ENCODE peak calls at places on chromosomes 1 and 21, in ten cellular contexts. K is stomach; Z is CD4-positive, CD25-positive, alpha-beta regulatory T cell; Y is CD8-positive, alpha-beta memory T cell; C is tibial nerve; V is heart left ventricle; F is A549; L is testis; E is spleen; H is upper lobe of right lung. R is an unnamed sample. For H3K4me1, the result is how much of the 10 kb centered on the place peaks cover.

GRCh38 chr1:47533176-47534039 is 95.6 kb downstream of the FOXD2 start:
- DNase-seq in F (no peak), K (peak), V (peak), Y (no peak), H (peak), E (no peak), C (peak), L (peak), Z (no peak), R (no peak)

GRCh38 chr1:24178404-24178803 is 8.7 kb downstream of the IFNLR1 start:
- DNase-seq in Z (no peak), F (no peak), K (no peak), C (no peak), H (no peak), Y (no peak), V (no peak), L (no peak), E (no peak), R (no peak)

GRCh38 chr1:10755977-10756521 is 40.4 kb downstream of the CASZ1 start:
- DNase-seq in E (peak), C (no peak), Y (peak), F (peak), L (peak), K (peak), H (peak), Z (peak), V (peak), R (peak)

GRCh38 chr1:78054559-78054958 is 8.8 kb downstream of the GIPC2 start:
- DNase-seq in Y (no peak), L (no peak), C (no peak), E (no peak), K (no peak), H (no peak), Z (no peak), V (no peak), F (no peak), R (no peak)

GRCh38 chr1:184329962-184330868 is 56.6 kb upstream of the C1orf21 start:
- DNase-seq in F (no peak), K (no peak), L (no peak), V (no peak), E (no peak), C (peak), H (no peak), Y (no peak), Z (no peak), R (no peak)

GRCh38 chr1:62452951-62453350 is 16.1 kb downstream of the USP1 start:
- DNase-seq in Z (no peak), E (no peak), V (no peak), K (no peak), C (no peak), H (no peak), Y (no peak), L (no peak), F (no peak), R (no peak)

GRCh38 chr1:39103321-39104157 is 77.4 kb downstream of the NDUFS5 start:
- DNase-seq in K (no peak), V (no peak), F (no peak), E (no peak), Y (no peak), L (no peak), C (no peak), Z (no peak), H (no peak), R (no peak)

GRCh38 chr1:218330043-218330623 is 15.0 kb upstream of the TGFB2 start:
- DNase-seq in V (no peak), L (no peak), Y (no peak), K (no peak), F (peak), H (no peak), Z (peak), C (no peak), E (no peak), R (no peak)

GRCh38 chr21:42476493-42477342 is 19.3 kb downstream of the RSPH1 start:
- DNase-seq in Z (no peak), H (no peak), V (no peak), Y (no peak), K (peak), L (no peak), F (no peak), C (no peak), E (no peak), R (no peak)

GRCh38 chr1:217953922-217954321 is 322.8 kb downstream of the SPATA17 start:
- DNase-seq in V (no peak), E (no peak), C (no peak), Y (no peak), L (no peak), H (no peak), F (no peak), Z (no peak), K (no peak), R (no peak)

GRCh38 chr1:63148825-63149645 is 173.3 kb upstream of the FOXD3 start:
- DNase-seq in F (peak), V (no peak), E (no peak), Y (no peak), H (no peak), L (peak), K (peak), Z (no peak), C (peak), R (no peak)

GRCh38 chr1:225418059-225418458 is 9.8 kb downstream of the LBR start:
- DNase-seq in K (no peak), H (no peak), C (no peak), V (no peak), Y (no peak), Z (no peak), E (no peak), F (no peak), L (no peak), R (no peak)

GRCh38 chr1:213661346-213661745 is 326.4 kb upstream of the PROX1 start:
- DNase-seq in L (no peak), C (no peak), F (no peak), H (no peak), E (no peak), Z (no peak), Y (no peak), V (no peak), K (no peak), R (no peak)

DNA sequence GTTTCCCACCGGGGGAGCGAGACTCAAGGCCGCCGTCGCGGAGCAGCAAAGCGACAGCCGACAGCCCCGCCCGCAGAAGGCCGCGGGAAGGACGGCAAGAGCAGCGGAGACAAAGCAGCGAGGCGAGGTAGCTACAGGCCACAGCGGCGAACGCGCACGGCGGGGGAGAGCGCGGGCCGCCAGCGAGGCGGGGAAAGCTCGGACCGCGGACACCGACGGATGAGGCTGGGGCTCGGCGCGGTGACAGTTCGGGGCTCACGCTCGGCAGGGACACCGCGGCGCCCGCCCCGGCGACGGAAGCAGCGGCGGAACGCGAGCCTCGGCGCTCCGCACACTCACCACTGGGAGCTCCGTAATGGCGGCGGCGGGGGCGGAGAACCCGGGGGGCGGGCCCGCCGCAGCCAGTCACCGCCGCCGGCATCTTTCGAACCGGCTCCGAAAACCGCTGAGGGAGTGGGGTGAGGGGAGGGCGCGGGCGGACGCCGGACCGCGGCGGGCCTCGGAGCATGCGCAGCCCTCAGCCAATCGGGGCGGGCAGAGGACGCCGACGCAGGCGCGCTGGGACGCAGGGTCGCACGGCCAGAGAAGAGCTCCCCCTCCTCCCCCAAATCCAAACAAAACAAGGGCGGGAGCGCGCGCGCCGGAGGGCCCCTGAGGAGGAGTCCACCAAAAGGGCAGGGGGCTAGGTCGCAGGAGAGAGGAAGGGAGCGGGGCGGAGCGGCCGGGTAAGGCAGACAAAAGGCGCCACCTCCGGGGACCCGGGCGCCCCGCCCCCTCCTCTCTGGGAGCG is 602 bp downstream of the HP1BP3 start:
- DNase-seq in K (peak), L (peak), Y (peak), C (peak), F (peak), V (peak), Z (peak), E (peak), H (peak), R (peak)
- H3K4me1 ChIP-seq in K (half or more), L (under half), Y (under half), C (under half), F (under half), V (under half), Z (under half), E (under half), H (under half), R (under half)

DNA sequence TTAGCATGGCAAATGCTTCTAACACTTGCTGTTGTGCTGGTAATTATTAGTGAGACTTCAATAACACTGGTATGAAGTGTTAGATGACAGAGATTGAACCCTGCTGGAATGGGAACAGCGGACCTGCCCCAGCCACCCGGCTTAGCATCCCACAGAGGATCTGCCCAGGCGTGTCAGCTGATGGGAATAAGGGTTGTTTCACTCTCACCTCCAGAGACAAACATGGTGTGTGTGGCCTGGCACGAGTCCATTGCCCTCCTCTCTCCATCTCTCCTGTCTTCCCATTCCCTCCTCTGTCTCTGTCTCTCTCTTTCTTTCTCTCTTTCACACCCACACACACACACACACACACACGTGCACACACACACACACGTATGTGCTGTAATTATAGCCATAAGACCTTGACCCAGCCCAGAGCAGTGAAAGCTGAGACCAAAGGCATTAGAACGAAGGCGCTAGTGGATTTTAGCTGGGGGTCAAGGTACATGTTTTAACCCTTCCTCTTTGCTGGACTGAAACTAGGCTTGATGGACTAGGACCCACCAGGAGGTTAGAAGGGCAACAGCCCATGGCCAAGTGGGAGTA is 200.2 kb downstream of the HIVEP3 start:
- DNase-seq in C (no peak), L (no peak), K (no peak), F (no peak), Z (no peak), H (no peak), V (no peak), Y (no peak), E (no peak), R (no peak)
- H3K4me1 ChIP-seq in C (under half), L (under half), K (under half), F (under half), Z (under half), H (under half), V (under half), Y (under half), E (under half), R (under half)

GRCh38 chr1:154833841-154834240 is 36.2 kb downstream of the KCNN3 start:
- DNase-seq in F (no peak), Y (no peak), K (no peak), H (no peak), L (no peak), Z (no peak), V (no peak), E (no peak), C (no peak), R (no peak)
- H3K4me1 ChIP-seq in F (under half), Y (under half), K (under half), H (under half), L (under half), Z (under half), V (under half), E (under half), C (under half), R (under half)

GRCh38 chr1:160167056-160167455 is 15.7 kb downstream of the ATP1A4 start:
- DNase-seq in V (no peak), E (no peak), K (no peak), C (no peak), H (no peak), Z (no peak), F (no peak), Y (no peak), L (no peak), R (no peak)

GRCh38 chr1:160166459-160166858 is 15.1 kb downstream of the ATP1A4 start:
- DNase-seq in K (no peak), L (no peak), Z (no peak), Y (no peak), H (peak), F (no peak), V (no peak), E (no peak), C (no peak), R (no peak)

GRCh38 chr1:160167580-160167979 is 16.2 kb downstream of the ATP1A4 start:
- DNase-seq in H (no peak), C (no peak), Z (no peak), E (no peak), Y (no peak), F (no peak), L (no peak), K (no peak), V (no peak), R (no peak)

GRCh38 chr1:160168609-160169369 is 17.4 kb downstream of the ATP1A4 start:
- DNase-seq in H (no peak), V (no peak), E (no peak), Y (no peak), C (no peak), L (no peak), F (no peak), Z (no peak), K (no peak), R (no peak)

DNA sequence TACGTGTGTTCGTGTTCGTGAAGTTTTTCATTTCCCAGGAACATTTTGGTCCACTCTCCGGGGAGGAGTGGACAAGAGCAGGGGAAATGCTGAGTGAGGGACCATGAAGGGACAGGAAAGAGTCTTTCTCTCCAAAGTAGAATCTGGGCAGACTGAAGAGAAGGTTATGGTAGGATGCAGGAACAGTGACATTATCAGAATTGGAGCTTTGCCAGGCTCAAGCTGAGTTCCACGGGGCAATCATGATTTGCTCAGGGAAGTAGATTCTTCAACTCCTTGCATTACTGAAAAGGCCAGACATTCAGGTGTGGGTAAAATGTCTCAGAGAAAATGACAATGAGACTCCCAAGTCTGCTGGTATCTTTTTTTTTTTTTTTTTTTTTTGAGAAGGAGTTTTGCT is 16.6 kb downstream of the ATP1A4 start:
- DNase-seq in Y (no peak), F (no peak), K (no peak), L (no peak), Z (no peak), C (no peak), V (no peak), E (no peak), H (no peak), R (no peak)
- H3K4me1 ChIP-seq in Y (under half), F (under half), K (under half), L (under half), Z (under half), C (under half), V (under half), E (under half), H (under half), R (under half)

R was measured in effector memory CD4-positive, alpha-beta T cell.